ENCODE peak calls at places on chromosome 11, in four cellular contexts. F is lung, J is GM12864, W is astrocyte. G is an unnamed sample.

GRCh38 chr11:346529-346928 is 22.8 kb upstream of the B4GALNT4 start:
- DNase-seq in W (no peak), F (no peak), J (no peak), G (no peak)

GRCh38 chr11:2180347-2180746 is 8.7 kb upstream of the TH start:
- DNase-seq in W (no peak), J (no peak), F (no peak), G (no peak)

GRCh38 chr11:18209058-18209457 is 27.5 kb downstream of the SAA4 start:
- DNase-seq in W (no peak), F (no peak), J (no peak), G (no peak)

GRCh38 chr11:88402192-88402715 is 64.7 kb upstream of the CTSC start:
- DNase-seq in F (no peak), J (no peak), W (peak), G (peak)

GRCh38 chr11:125959931-125960330 is 14.1 kb downstream of the VSIG10L2 start:
- DNase-seq in J (no peak), F (no peak), W (no peak), G (no peak)

GRCh38 chr11:62540804-62541671 is 5.6 kb downstream of the AHNAK start:
- DNase-seq in W (no peak), J (peak), F (no peak), G (no peak)

GRCh38 chr11:23124996-23125395 is 264.7 kb upstream of the CCDC179 start:
- DNase-seq in F (no peak), J (no peak), W (no peak), G (no peak)

GRCh38 chr11:111698852-111699559 is 67.2 kb downstream of the PPP2R1B start:
- DNase-seq in J (no peak), F (no peak), W (no peak), G (no peak)

GRCh38 chr11:27362749-27363575 is at the start of gene CCDC34:
- DNase-seq in J (peak), F (peak), W (peak), G (peak)

DNA sequence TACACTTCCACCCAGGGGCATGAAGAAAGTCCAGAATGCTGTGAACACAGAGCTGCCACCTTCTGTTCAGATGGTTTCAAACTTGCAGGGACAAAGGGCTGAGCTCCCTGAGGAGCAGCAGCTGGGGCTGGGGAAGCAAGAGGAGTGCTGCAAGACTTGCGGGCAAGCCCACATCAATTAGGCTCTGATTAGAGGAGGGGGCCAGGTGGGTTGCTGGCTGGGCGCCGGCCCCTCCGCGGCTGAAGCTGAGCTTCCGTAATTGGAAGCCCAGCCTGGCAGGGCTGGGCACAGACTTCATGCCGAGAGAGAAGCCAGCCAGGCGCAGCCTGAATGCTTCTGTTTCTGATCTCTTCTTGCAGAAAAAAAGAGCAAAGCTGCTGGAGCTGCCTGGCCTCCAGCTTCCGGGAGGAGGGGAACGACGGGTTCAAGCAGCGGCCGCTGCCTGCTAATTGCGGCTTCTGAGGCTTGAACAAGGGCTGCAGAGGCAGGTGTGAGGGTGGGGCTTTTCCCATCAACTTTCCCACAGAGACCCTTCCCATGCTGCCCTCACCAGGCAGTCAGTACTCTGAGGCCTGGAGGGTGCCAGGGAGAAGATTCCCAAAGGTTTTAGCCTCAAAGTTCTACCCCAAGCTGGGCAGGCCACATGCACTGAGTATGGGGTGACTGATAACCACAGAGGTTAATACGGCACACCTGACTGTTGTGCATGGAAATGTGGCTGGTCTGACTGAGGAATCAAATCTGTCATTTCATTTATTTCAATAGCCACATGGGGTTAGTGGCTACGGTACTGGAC is 91.1 kb upstream of the LMO1 start:
- DNase-seq in F (no peak), J (no peak), W (peak), G (no peak)
- H3K4me3 ChIP-seq in F (no peak), J (no peak), W (no peak), G (no peak)

GRCh38 chr11:45805305-45806071 is 539 bp downstream of the SLC35C1 start:
- DNase-seq in W (peak), F (peak), J (no peak), G (peak)

GRCh38 chr11:45804806-45805304 is at the start of gene SLC35C1:
- DNase-seq in W (peak), J (peak), F (peak), G (peak)

GRCh38 chr11:45807792-45808238 is 2.9 kb downstream of the SLC35C1 start:
- DNase-seq in J (no peak), F (no peak), W (no peak), G (no peak)

GRCh38 chr11:45806072-45806933 is 1.4 kb downstream of the SLC35C1 start:
- DNase-seq in F (no peak), J (no peak), W (no peak), G (no peak)

DNA sequence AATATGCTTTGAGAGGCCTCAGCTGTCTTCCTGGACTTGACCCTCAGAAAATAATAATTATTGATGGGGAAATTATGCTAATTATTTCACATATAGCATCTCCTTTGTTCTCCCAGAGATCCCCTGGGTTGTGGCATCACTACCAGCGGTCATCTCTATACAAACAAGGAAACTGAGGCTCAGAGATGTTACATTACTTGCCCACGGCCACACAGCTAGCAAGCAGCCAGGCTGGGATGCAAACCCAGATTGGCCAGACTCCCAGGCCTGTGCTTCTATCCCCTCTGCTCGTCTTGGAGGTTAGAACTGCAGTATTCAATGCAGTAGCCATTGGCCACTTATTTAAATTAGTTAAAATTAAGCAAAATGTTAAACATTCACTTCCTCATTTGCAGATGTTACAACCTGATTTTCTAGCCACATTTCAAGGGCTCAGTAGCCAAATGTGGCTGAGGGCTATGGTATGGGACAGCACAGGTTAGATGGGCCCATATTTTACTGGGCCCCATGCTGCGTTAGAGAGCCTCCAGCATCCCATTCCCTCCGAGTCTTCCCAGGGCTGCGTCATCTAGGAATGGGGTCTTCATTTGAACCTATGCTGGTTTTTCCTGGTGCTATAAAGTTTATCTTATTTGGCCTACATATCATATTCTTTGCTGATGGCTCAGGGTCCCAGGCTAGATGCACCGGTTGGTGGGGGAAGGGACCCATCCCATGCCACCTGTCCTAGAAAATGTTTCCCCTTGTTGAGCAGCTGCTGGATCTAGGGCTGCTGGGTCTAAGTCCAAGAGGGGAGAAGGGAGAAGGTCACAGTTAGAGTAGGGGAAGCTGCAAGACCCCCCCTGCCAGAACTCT is 2.2 kb downstream of the SLC35C1 start:
- DNase-seq in F (no peak), J (no peak), W (no peak), G (no peak)
- H3K4me3 ChIP-seq in F (no peak), J (peak), W (peak), G (peak)

GRCh38 chr11:64249563-64250405 is 1.5 kb upstream of the PLCB3 start:
- DNase-seq in F (no peak), W (no peak), J (no peak), G (no peak)
- H3K4me3 ChIP-seq in F (no peak), W (no peak), J (no peak), G (no peak)

GRCh38 chr11:77636738-77637344 is 753 bp downstream of the CLNS1A start:
- DNase-seq in W (no peak), J (no peak), F (no peak), G (no peak)
- H3K4me3 ChIP-seq in W (peak), J (peak), F (peak), G (peak)

DNA sequence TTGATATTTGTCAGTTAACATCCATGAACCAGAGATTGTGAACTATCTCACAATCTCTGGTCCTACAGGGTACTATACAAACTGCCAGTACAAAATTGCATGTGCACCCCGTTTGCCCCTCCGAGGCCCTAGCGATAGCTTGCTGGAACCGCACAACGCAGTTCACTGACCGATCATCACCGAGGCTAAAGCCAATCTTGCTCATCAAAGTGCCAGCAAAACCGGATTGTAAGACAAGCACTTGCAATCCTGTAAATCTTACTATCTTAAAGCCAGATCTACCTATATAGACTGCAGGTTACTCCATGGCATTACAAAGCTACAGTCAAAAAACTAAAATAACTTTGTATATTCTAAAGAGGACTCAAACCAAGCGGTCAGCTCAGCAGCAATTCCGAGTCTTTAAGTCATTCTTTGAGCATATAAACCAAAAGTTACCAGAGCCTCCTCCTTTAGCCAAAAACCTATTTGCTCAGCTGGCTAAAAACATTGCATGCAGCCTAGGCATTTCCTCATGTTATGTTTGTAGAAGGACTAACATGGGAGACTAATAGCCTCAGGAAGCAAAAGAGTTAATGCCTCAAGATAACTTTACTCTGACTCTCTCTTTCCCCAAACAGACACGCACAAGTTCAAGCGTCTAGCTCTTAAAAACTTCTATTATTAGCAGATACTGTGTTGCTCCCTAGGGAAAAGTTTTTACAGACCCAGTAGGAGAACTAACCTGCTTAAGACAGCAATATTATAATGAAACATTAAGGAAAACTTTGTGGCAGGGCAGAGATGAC is 30.7 kb upstream of the CPT1A start:
- DNase-seq in J (no peak), W (peak), F (no peak), G (peak)
- H3K4me3 ChIP-seq in J (no peak), W (no peak), F (no peak), G (no peak)

GRCh38 chr11:123233280-123233977 is 38.4 kb upstream of the CLMP start:
- DNase-seq in W (no peak), J (peak), F (no peak), G (no peak)
- H3K4me3 ChIP-seq in W (no peak), J (no peak), F (no peak), G (no peak)

GRCh38 chr11:102112654-102112926 is 2.3 kb downstream of the YAP1 start:
- DNase-seq in W (no peak), J (no peak), F (no peak), G (no peak)
- H3K4me3 ChIP-seq in W (peak), J (no peak), F (peak), G (peak)

GRCh38 chr11:9704620-9705019 is 40.7 kb downstream of the SWAP70 start:
- DNase-seq in W (no peak), F (no peak), J (no peak), G (no peak)

GRCh38 chr11:9704037-9704436 is 40.2 kb downstream of the SWAP70 start:
- DNase-seq in W (no peak), J (no peak), F (no peak), G (no peak)

GRCh38 chr11:9700105-9700801 is 36.4 kb downstream of the SWAP70 start:
- DNase-seq in W (peak), F (no peak), J (no peak), G (no peak)

GRCh38 chr11:9703280-9703679 is 39.4 kb downstream of the SWAP70 start:
- DNase-seq in W (no peak), F (no peak), J (no peak), G (no peak)

GRCh38 chr11:9701799-9702198 is 37.9 kb downstream of the SWAP70 start:
- DNase-seq in W (no peak), J (no peak), F (no peak), G (no peak)
- H3K4me3 ChIP-seq in W (no peak), J (no peak), F (no peak), G (no peak)

GRCh38 chr11:3946445-3947017 is 91.1 kb downstream of the STIM1 start:
- DNase-seq in F (no peak), J (no peak), W (no peak), G (no peak)
- H3K4me3 ChIP-seq in F (no peak), J (no peak), W (no peak), G (no peak)

DNA sequence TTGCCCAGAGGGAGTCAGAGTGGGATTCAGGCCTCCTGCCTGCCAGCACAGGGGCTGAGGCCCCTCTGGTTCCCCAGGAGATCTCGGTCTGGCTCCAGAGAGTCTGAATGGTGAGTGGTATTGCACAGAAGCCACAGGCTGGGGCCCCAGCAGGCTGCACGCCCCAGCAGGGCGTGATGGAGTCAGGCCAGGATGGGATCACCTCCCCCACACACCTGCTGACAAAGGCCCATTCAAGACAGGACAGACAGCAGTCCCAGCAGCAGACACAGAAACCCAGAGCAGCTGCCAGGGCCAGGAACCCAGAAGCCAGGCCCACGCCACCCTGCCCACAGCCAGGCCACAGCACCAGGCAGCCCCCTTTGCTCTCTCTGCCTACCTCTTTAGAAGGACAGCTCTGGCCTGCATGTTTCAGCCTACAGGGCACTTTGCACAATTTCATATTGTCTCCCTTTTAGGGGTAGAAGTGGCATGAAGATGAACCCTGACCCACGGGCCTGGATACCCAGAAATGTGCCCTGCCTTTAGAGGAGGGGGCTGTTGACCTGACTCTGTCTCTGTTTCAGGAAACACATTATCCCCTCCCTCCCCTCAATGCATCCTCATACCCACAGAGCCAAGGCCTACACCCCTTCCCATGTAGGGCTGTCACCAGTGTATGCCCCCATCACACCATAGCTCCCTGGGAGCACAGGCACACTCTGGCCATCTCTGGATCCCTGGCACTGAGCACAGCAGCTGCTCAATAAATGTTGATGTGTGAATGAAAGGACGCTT is 6.1 kb downstream of the FXYD6 start:
- DNase-seq in W (no peak), J (no peak), F (peak), G (no peak)
- H3K4me3 ChIP-seq in W (no peak), J (no peak), F (no peak), G (no peak)